ENCODE peak calls at places on chromosome 16, in four cellular contexts. J is endodermal cell, O is fibroblast of lung, U is thoracic aorta. F is an unnamed sample. For H3K9me3, the result is how much of the 10 kb centered on the place peaks cover.

GRCh38 chr16:2317231-2318020 is 23.1 kb downstream of the ABCA3 start:
- DNase-seq in J (no peak), O (no peak), U (no peak), F (no peak)

GRCh38 chr16:648071-648785 is 937 bp upstream of the WDR90 start:
- DNase-seq in J (peak), O (no peak), U (no peak), F (peak)

GRCh38 chr16:85162478-85163277 is 50.4 kb upstream of the CIBAR2 start:
- DNase-seq in J (no peak), O (peak), U (peak), F (no peak)

GRCh38 chr16:6066601-6067000 is 969.0 kb upstream of the EEF2KMT start:
- DNase-seq in J (no peak), O (no peak), U (no peak), F (no peak)

GRCh38 chr16:27945233-27945975 is 118.1 kb downstream of the GSG1L start:
- DNase-seq in J (peak), O (no peak), U (no peak), F (no peak)

GRCh38 chr16:83095926-83096692 is 469.3 kb downstream of the CDH13 start:
- DNase-seq in J (no peak), O (peak), U (no peak), F (peak)

GRCh38 chr16:29877266-29877961 is 14.4 kb upstream of the CDIPT start:
- DNase-seq in J (peak), O (peak), U (no peak), F (peak)

GRCh38 chr16:66300037-66300436 is 66.5 kb upstream of the CDH5 start:
- DNase-seq in J (no peak), O (no peak), U (no peak), F (no peak)

GRCh38 chr16:58582971-58583765 is 46.5 kb downstream of the CNOT1 start:
- DNase-seq in J (peak), O (no peak), U (no peak), F (no peak)
- H3K9me3 ChIP-seq in J (under half), O (under half), U (under half), F (under half)

GRCh38 chr16:11024333-11025053 is 80.1 kb downstream of the CLEC16A start:
- DNase-seq in J (no peak), O (no peak), U (no peak), F (no peak)
- H3K9me3 ChIP-seq in J (under half), O (under half), U (under half), F (under half)

GRCh38 chr16:35463358-35463757 is 2003.9 kb downstream of the TP53TG3F start:
- DNase-seq in J (no peak), O (no peak), U (no peak), F (no peak)
- H3K9me3 ChIP-seq in J (half or more), O (under half), U (under half), F (under half)

GRCh38 chr16:35561346-35561745 is 2101.9 kb downstream of the TP53TG3F start:
- DNase-seq in J (no peak), O (no peak), U (no peak), F (no peak)

GRCh38 chr16:35562471-35562870 is 2103.1 kb downstream of the TP53TG3F start:
- DNase-seq in J (no peak), O (no peak), U (no peak), F (no peak)

GRCh38 chr16:35560637-35560984 is 2101.2 kb downstream of the TP53TG3F start:
- DNase-seq in J (no peak), O (no peak), U (no peak), F (no peak)

GRCh38 chr16:35557731-35558130 is 2098.3 kb downstream of the TP53TG3F start:
- DNase-seq in J (no peak), O (no peak), U (no peak), F (no peak)

GRCh38 chr16:35559911-35560636 is 2100.7 kb downstream of the TP53TG3F start:
- DNase-seq in J (no peak), O (no peak), U (no peak), F (no peak)
- H3K9me3 ChIP-seq in J (half or more), O (under half), U (under half), F (under half)

GRCh38 chr16:75261590-75262078 is 10.2 kb upstream of the BCAR1 start:
- DNase-seq in J (no peak), O (no peak), U (no peak), F (peak)
- H3K9me3 ChIP-seq in J (under half), O (under half), U (under half), F (under half)

GRCh38 chr16:53695070-53695469 is 8.6 kb downstream of the RPGRIP1L start:
- DNase-seq in J (no peak), O (peak), U (no peak), F (no peak)

GRCh38 chr16:53689636-53690035 is 14.0 kb downstream of the RPGRIP1L start:
- DNase-seq in J (no peak), O (no peak), U (no peak), F (no peak)

DNA sequence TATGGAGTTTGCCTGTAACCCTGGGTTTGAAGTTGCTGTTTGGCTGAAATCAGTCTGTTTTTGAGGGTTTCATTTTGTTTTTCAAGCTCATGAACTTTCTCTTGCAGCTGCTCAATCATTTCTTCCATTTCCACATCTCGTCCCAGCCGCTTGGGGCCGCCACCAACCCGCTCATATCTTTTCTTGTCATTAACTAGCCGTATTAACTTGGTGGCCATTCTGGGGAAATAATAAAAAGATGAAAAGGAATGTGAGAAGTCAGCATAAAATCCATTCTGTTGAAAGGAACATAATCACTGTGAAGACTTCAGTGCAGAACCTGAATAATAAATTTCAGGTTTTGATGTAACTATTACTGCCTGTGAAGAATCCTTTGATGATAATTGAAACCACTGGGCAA is 11.5 kb downstream of the RPGRIP1L start:
- DNase-seq in J (peak), O (peak), U (no peak), F (peak)
- H3K9me3 ChIP-seq in J (under half), O (under half), U (under half), F (under half)